ENCODE peak calls at places on chromosomes 13 and 19, in nine cellular contexts. A is mesendoderm, T is fibroblast of the aortic adventitia, K is astrocyte, V is neuronal stem cell, C is K562, R is mammary epithelial cell, L is PC-9, E is stomach. F is an unnamed sample.

GRCh38 chr13:23575632-23576031 is 5.4 kb downstream of the TNFRSF19 start:
- DNase-seq in R (no peak), A (no peak), V (no peak), L (no peak), E (no peak), T (no peak), C (no peak), K (no peak), F (no peak)

GRCh38 chr19:49469828-49470614 is 4.0 kb upstream of the FLT3LG start:
- DNase-seq in V (no peak), E (peak), L (no peak), A (no peak), C (no peak), T (no peak), K (no peak), R (no peak), F (no peak)

GRCh38 chr13:28751210-28751935 is 32.6 kb upstream of the SLC46A3 start:
- DNase-seq in V (no peak), A (peak), T (peak), K (no peak), R (no peak), C (no peak), L (no peak), E (no peak), F (no peak)

GRCh38 chr13:48635478-48635877 is 18.3 kb upstream of the CYSLTR2 start:
- DNase-seq in E (no peak), L (no peak), V (no peak), A (no peak), T (no peak), R (no peak), C (no peak), K (no peak), F (no peak)

GRCh38 chr19:33302974-33303790 is 848 bp upstream of the CEBPA start:
- DNase-seq in A (peak), K (peak), L (no peak), E (peak), R (peak), C (no peak), T (peak), V (no peak), F (no peak)

GRCh38 chr19:30091456-30091855 is 149.4 kb downstream of the URI1 start:
- DNase-seq in V (no peak), T (no peak), K (no peak), R (no peak), E (no peak), C (no peak), L (no peak), A (no peak), F (no peak)

GRCh38 chr19:45038931-45039893 is at the start of gene CLASRP:
- DNase-seq in R (peak), A (peak), V (peak), K (peak), L (peak), T (peak), E (peak), C (peak), F (peak)

GRCh38 chr19:45955905-45956608 is 17.6 kb downstream of the NOVA2 start:
- DNase-seq in K (peak), L (peak), R (peak), A (peak), E (no peak), C (no peak), V (no peak), T (peak), F (peak)

GRCh38 chr13:73110814-73111213 is 52.0 kb downstream of the KLF5 start:
- DNase-seq in V (no peak), C (no peak), L (no peak), A (no peak), E (no peak), R (no peak), K (no peak), T (no peak), F (no peak)

GRCh38 chr13:25966086-25966485 is 85.7 kb downstream of the SHISA2 start:
- DNase-seq in E (no peak), L (no peak), C (no peak), K (peak), T (no peak), R (no peak), V (no peak), A (no peak), F (no peak)

GRCh38 chr19:29232315-29232852 is 19.4 kb upstream of the UQCRFS1 start:
- DNase-seq in C (no peak), T (no peak), V (no peak), R (no peak), E (no peak), A (no peak), K (no peak), L (no peak), F (no peak)

GRCh38 chr13:51495300-51495699 is 42.5 kb upstream of the INTS6 start:
- DNase-seq in E (no peak), T (peak), A (no peak), L (no peak), R (no peak), C (no peak), K (no peak), V (no peak), F (no peak)

GRCh38 chr19:28727133-28727834 is 485.7 kb downstream of the UQCRFS1 start:
- DNase-seq in C (peak), A (peak), R (no peak), V (peak), K (no peak), L (no peak), T (peak), E (no peak), F (no peak)

GRCh38 chr19:45764487-45764886 is 4.6 kb downstream of the SIX5 start:
- DNase-seq in V (no peak), R (no peak), C (no peak), L (no peak), T (no peak), A (no peak), E (no peak), K (no peak), F (no peak)

GRCh38 chr19:13748169-13748884 is 16.0 kb upstream of the MRI1 start:
- DNase-seq in T (peak), C (no peak), E (no peak), L (peak), V (no peak), K (peak), R (peak), A (peak), F (peak)

GRCh38 chr13:84500016-84500415 is 617.7 kb upstream of the SLITRK1 start:
- DNase-seq in E (no peak), R (no peak), L (no peak), A (no peak), T (peak), V (no peak), C (no peak), K (peak), F (no peak)

GRCh38 chr19:5210556-5210955 is 130.1 kb downstream of the PTPRS start:
- DNase-seq in R (no peak), K (no peak), E (no peak), V (no peak), T (no peak), A (no peak), L (no peak), C (no peak), F (no peak)

GRCh38 chr19:36225219-36225892 is 10.4 kb downstream of the ZNF146 start:
- DNase-seq in C (no peak), L (no peak), T (peak), E (no peak), K (peak), A (no peak), R (peak), V (no peak), F (no peak)

GRCh38 chr13:113510871-113511270 is 20.4 kb upstream of the DCUN1D2 start:
- DNase-seq in C (no peak), T (no peak), V (no peak), L (no peak), A (no peak), R (no peak), E (no peak), K (no peak), F (no peak)

GRCh38 chr13:60099631-60100420 is 63.9 kb downstream of the DIAPH3 start:
- DNase-seq in L (no peak), C (no peak), E (no peak), K (no peak), A (no peak), V (no peak), T (no peak), R (no peak), F (no peak)

GRCh38 chr13:83752141-83752540 is 130.1 kb downstream of the SLITRK1 start:
- DNase-seq in V (no peak), E (no peak), T (peak), K (peak), C (no peak), L (peak), A (peak), R (peak), F (no peak)

GRCh38 chr19:8366961-8367326 is 3.0 kb downstream of the ANGPTL4 start:
- DNase-seq in R (no peak), C (peak), K (peak), A (no peak), V (no peak), L (no peak), T (peak), E (no peak), F (no peak)

GRCh38 chr13:94607056-94607455 is 5.4 kb downstream of the GPR180 start:
- DNase-seq in C (no peak), L (no peak), E (no peak), A (no peak), K (no peak), V (no peak), T (no peak), R (no peak), F (no peak)

GRCh38 chr13:105908581-105908980 is 626.9 kb downstream of the EFNB2 start:
- DNase-seq in K (peak), V (no peak), A (no peak), L (no peak), R (no peak), C (no peak), E (no peak), T (no peak), F (no peak)

GRCh38 chr13:24071423-24072075 is 89.0 kb upstream of the SPATA13 start:
- DNase-seq in V (no peak), L (no peak), K (no peak), A (no peak), E (no peak), C (no peak), T (peak), R (peak), F (no peak)

GRCh38 chr19:30255783-30256509 is 116.2 kb upstream of the ZNF536 start:
- DNase-seq in A (peak), V (no peak), K (no peak), R (no peak), T (no peak), E (no peak), C (no peak), L (no peak), F (no peak)

GRCh38 chr13:111119966-111120365 is 4.9 kb downstream of the ARHGEF7 start:
- DNase-seq in V (no peak), R (no peak), C (no peak), K (no peak), L (no peak), T (no peak), E (no peak), A (no peak), F (no peak)

GRCh38 chr19:55647732-55648656 is at the start of gene CCDC106:
- DNase-seq in C (peak), T (peak), K (peak), E (peak), V (peak), A (peak), R (peak), L (peak), F (no peak)

GRCh38 chr13:40982772-40983171 is 36.3 kb downstream of the ELF1 start:
- DNase-seq in L (no peak), R (peak), C (no peak), E (no peak), A (peak), T (peak), K (peak), V (no peak), F (no peak)

GRCh38 chr19:15129856-15130580 is 22.8 kb downstream of the SYDE1 start:
- DNase-seq in E (no peak), A (peak), V (no peak), K (no peak), T (no peak), L (peak), C (no peak), R (peak), F (no peak)

GRCh38 chr19:29795461-29795860 is 16.3 kb upstream of the CCNE1 start:
- DNase-seq in L (no peak), E (no peak), V (no peak), C (no peak), T (no peak), R (no peak), K (no peak), A (no peak), F (no peak)

GRCh38 chr13:42028113-42028799 is 20.2 kb upstream of the DGKH start:
- DNase-seq in L (no peak), R (no peak), V (no peak), T (no peak), A (no peak), K (no peak), E (no peak), C (no peak), F (no peak)

GRCh38 chr13:85654227-85654626 is 145.0 kb downstream of the SLITRK6 start:
- DNase-seq in R (no peak), C (no peak), K (no peak), T (no peak), E (no peak), V (no peak), L (no peak), A (peak), F (no peak)

GRCh38 chr13:29849071-29849541 is 1.3 kb downstream of the UBL3 start:
- DNase-seq in A (peak), R (peak), L (no peak), K (peak), C (no peak), E (no peak), V (no peak), T (peak), F (no peak)

GRCh38 chr13:74158028-74158427 is 23.8 kb upstream of the KLF12 start:
- DNase-seq in E (no peak), A (no peak), K (no peak), L (no peak), C (no peak), V (no peak), R (no peak), T (no peak), F (no peak)

GRCh38 chr13:41565221-41565620 is 107.9 kb downstream of the RGCC start:
- DNase-seq in K (peak), R (no peak), T (peak), A (no peak), E (no peak), C (no peak), L (no peak), V (no peak), F (no peak)

GRCh38 chr13:51764184-51765141 is 39.5 kb downstream of the DHRS12 start:
- DNase-seq in K (peak), V (no peak), T (peak), A (no peak), C (no peak), R (no peak), E (peak), L (no peak), F (peak)

GRCh38 chr13:106919638-106920037 is 351.7 kb upstream of the ARGLU1 start:
- DNase-seq in C (no peak), R (no peak), E (no peak), A (no peak), K (peak), V (no peak), T (no peak), L (no peak), F (peak)

GRCh38 chr19:58563034-58563573 is 4.7 kb upstream of the UBE2M start:
- DNase-seq in L (no peak), R (peak), E (peak), K (no peak), V (no peak), T (no peak), C (no peak), A (no peak), F (no peak)
- H3K4me3 ChIP-seq in L (no peak), R (no peak), E (peak), K (peak), V (no peak), T (peak), C (no peak), A (no peak), F (peak)

DNA sequence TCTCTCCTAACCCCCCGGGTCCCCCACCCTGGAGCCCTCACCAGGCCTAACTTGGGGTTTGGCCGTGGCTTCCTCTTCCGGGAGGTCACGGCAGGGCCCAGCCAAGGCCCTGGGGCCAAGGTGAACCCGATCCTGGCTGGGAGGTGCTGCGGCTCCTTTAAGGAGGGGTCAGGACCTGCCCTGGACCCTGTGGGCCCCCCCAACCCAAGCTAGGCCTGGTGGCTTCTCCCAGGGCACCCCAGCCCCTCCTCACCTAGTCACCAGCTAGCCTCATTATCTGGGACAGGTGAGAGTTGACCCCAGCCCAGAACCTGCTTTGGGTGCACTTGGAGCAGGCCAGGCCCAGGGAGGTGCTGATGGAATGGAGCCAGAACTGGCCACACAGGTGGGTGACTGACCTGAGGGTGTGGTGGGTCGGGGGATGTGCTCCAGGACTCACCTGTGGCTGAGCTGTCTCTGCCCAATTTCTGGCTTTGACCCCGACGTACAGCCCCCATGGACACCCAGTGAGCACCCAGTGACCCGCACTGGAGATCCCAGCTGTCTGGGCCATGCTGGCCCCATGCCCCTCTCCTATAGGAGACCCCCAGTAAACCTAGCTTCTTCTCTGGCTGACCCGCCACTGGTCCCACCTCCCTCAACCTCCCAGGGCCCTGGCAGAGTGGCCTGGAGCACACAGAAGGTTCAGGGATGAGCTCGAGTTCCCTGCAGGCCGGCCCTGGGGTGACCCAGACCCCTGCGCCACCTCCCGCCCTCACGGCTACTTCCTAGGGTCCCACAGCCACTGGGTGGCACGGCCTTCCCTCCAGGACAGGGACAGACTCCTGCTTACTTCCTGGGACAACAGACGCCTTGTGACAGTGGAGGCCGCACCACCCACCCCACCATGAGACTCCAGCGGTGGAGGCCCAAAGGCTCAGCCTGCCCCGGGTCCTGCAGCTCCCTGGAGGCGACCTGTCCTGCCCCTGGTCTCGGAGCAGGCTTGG is 6.7 kb upstream of the MKNK2 start:
- DNase-seq in A (no peak), V (no peak), E (no peak), T (no peak), K (no peak), R (no peak), L (no peak), C (no peak), F (no peak)
- H3K4me3 ChIP-seq in A (no peak), V (no peak), E (no peak), T (no peak), K (no peak), R (no peak), L (no peak), C (no peak), F (no peak)

GRCh38 chr19:12270854-12271253 is 23.8 kb downstream of the ZNF44 start:
- DNase-seq in R (no peak), K (no peak), T (no peak), E (no peak), C (no peak), A (no peak), L (no peak), V (no peak), F (no peak)
- H3K4me3 ChIP-seq in R (no peak), K (no peak), T (no peak), E (no peak), C (no peak), A (no peak), L (no peak), V (no peak), F (no peak)

GRCh38 chr19:1263198-1263597 is 5.9 kb upstream of the CIRBP start:
- DNase-seq in R (no peak), K (no peak), V (no peak), L (no peak), E (no peak), C (no peak), T (no peak), A (no peak), F (no peak)
- H3K4me3 ChIP-seq in R (no peak), K (no peak), V (no peak), L (no peak), E (no peak), C (no peak), T (no peak), A (no peak), F (no peak)

GRCh38 chr13:88303157-88303556 is 632.0 kb downstream of the SLITRK5 start:
- DNase-seq in C (no peak), K (no peak), A (no peak), T (no peak), V (no peak), R (no peak), E (no peak), L (no peak), F (no peak)
- H3K4me3 ChIP-seq in C (no peak), K (no peak), A (no peak), T (no peak), V (no peak), R (no peak), E (no peak), L (no peak), F (no peak)

GRCh38 chr13:38606697-38607096 is 80.2 kb upstream of the FREM2 start:
- DNase-seq in R (no peak), E (no peak), V (no peak), K (no peak), L (no peak), A (no peak), C (no peak), T (no peak), F (no peak)

GRCh38 chr13:38607136-38607535 is 79.7 kb upstream of the FREM2 start:
- DNase-seq in R (no peak), C (no peak), T (no peak), E (no peak), L (no peak), K (no peak), A (peak), V (no peak), F (no peak)

DNA sequence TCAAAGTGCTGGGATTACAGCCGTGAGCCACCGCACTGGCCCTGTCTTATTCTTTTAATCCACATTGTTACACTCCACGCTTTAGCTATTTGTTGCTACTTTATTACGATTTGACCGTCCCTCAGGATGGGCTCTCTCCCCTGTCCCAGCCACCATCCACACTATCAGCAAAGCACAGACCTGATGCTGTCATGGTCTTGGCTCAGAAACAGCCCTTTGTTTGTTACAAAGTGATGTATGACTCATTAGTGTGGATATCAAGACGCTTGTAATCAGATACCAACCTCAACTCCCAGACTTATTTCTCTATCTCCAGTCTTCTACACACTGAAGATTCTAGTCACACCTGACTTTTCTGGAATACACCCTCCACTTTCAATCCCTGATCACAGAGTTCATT is 84.6 kb upstream of the FREM2 start:
- DNase-seq in K (peak), T (no peak), A (peak), R (peak), E (no peak), V (no peak), C (peak), L (no peak), F (no peak)
- H3K4me3 ChIP-seq in K (no peak), T (no peak), A (no peak), R (no peak), E (no peak), V (no peak), C (no peak), L (no peak), F (no peak)

DNA sequence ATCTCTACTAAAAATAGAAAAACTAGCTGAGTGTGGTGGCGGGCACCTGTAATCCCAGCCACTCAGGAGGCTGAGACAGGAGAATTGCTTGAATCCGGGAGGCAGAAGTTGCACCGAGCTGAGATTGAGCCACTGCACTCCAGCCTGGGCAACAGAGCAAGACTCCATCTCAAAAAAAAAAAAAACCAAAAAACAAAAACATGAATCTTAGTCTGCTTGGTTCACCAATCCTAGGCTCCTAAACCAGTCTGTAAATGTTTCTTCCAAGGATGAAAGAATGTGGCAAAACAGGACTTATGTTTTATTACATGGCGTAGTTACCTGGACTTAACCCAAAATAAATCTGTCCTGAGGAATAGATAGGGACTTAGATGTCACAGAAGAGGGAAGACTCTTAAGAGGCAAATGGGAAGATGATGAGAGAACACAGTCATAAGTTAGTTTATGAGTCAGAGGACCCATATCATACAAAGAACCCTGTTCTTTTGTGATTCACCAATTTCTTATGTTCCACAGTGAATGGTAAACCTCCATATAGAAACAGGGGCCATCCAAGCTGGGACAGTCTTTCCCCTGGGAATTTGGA is 6.9 kb upstream of the FBXL3 start:
- DNase-seq in K (no peak), V (no peak), A (no peak), R (peak), E (no peak), L (no peak), C (no peak), T (peak), F (no peak)
- H3K4me3 ChIP-seq in K (no peak), V (no peak), A (no peak), R (no peak), E (no peak), L (no peak), C (no peak), T (no peak), F (no peak)

GRCh38 chr19:11382898-11383705 is 1.0 kb downstream of the EPOR start:
- DNase-seq in T (no peak), L (no peak), K (no peak), V (no peak), C (peak), R (no peak), A (peak), E (peak), F (no peak)
- H3K4me3 ChIP-seq in T (peak), L (peak), K (peak), V (peak), C (peak), R (no peak), A (peak), E (peak), F (peak)